ENCODE peak calls at places on chromosomes 2 and 18, in five cellular contexts. F is lower lobe of right lung, M is psoas muscle, B is hepatocyte, X is body of pancreas. Y is an unnamed sample.
A peak's percentile ranks its signal among the peaks of the same experiment; 100 is the strongest.

GRCh38 chr2:234427081-234428058 is 69.5 kb downstream of the ARL4C start:
- DNase-seq in F (no peak), M (no peak), B (peak; percentile 51), X (no peak), Y (no peak)

GRCh38 chr2:25297738-25298137 is 44.0 kb downstream of the DNMT3A start:
- DNase-seq in F (no peak), M (no peak), B (no peak), X (no peak), Y (no peak)

GRCh38 chr2:33209976-33210375 is 263.2 kb downstream of the LTBP1 start:
- DNase-seq in F (no peak), M (no peak), B (no peak), X (no peak), Y (no peak)

GRCh38 chr18:44594779-44595467 is 85.8 kb upstream of the SETBP1 start:
- DNase-seq in F (no peak), M (no peak), B (no peak), X (no peak), Y (no peak)

GRCh38 chr2:200613692-200614091 is 27.9 kb downstream of the AOX1 start:
- DNase-seq in F (no peak), M (no peak), B (no peak), X (no peak), Y (no peak)

GRCh38 chr2:106970471-106971261 is 84.7 kb upstream of the ST6GAL2 start:
- DNase-seq in F (no peak), M (no peak), B (no peak), X (no peak), Y (no peak)

GRCh38 chr2:56229397-56230060 is 45.7 kb downstream of the CCDC85A start:
- DNase-seq in F (no peak), M (no peak), B (no peak), X (no peak), Y (no peak)

GRCh38 chr2:204608261-204608660 is 63.0 kb downstream of the PARD3B start:
- DNase-seq in F (no peak), M (no peak), B (no peak), X (no peak), Y (peak; percentile 23)

GRCh38 chr2:15238028-15238427 is 323.1 kb downstream of the NBAS start:
- DNase-seq in F (no peak), M (no peak), B (no peak), X (no peak), Y (no peak)

GRCh38 chr2:231409773-231410172 is 14.3 kb downstream of the B3GNT7 start:
- DNase-seq in F (peak; percentile 11), M (no peak), B (no peak), X (no peak), Y (no peak)
- H3K27ac ChIP-seq in F (no peak overlapping the region), M (no peak overlapping the region), B (peak overlapping the region; percentile 37), X (peak overlapping the region; percentile 94), Y (no peak overlapping the region)

DNA sequence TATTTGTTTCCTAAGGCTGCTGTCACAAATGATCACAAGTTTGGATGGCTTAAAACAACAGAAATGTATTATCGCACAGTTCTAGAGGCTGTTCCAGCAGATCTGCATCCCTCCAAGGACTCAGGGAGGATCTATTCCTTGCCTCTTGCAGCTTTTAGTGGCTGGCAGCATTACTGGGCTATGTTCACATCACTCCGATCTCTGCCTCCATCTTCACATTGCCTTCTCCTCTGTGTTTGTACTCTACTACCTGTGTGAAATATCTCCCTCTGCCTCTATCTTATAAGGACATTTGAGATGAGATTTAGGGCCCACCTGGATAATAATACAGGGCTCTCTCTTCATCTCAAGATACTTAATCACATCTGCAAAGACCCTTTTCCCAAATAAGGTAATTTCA is 18.9 kb downstream of the NDC80 start:
- DNase-seq in F (no peak), M (no peak), B (no peak), X (no peak), Y (no peak)
- H3K27ac ChIP-seq in F (no peak overlapping the region), M (no peak overlapping the region), B (no peak overlapping the region), X (no peak overlapping the region), Y (no peak overlapping the region)

DNA sequence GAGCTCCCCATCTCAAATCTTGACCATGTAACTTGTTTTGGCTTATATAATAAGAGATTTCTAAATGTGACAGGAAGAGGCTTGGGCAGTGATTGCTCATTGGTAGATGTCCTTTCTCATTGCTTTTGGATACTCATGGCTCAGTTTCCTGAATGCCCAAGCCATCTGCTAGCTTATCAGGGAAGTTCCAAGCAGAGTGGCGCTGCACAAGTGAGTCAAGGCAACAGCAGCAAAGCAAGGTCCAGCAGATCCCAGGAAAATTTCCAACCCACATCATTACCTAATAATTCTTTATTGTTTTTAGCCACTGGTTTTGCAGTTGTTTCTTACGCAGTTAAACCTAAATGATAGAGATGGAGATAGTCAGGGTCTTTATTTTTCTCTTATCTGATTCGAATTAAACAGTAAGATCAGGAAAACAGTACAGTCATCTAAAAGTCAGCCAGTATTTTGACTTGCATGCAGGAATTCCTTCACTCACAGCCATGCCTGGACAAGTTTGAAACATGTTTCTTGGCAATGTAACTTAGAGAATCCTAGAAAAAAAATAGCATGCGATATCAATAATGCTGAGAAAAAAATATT is 349.7 kb upstream of the TMEFF2 start:
- DNase-seq in F (no peak), M (no peak), B (no peak), X (no peak), Y (no peak)
- H3K27ac ChIP-seq in F (no peak overlapping the region), M (no peak overlapping the region), B (no peak overlapping the region), X (no peak overlapping the region), Y (no peak overlapping the region)

DNA sequence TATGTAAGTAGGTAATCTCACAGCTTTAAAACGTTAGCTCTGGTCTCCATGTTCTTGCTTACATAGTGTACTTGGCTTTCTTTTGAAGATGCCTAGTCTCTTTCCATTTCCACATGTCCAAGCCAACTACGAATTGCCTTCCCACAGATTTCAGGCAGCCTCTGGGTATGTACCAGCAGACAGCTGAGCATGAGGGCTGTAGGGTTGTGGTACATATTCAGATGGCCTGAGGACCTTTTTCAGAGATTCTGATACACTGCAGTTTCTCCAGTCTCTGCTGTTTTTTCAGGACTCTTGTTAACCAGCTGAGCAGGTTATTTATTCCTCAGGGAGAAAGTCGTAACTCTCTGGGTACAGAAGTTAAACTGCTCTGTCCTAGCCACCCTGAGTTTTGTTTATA is 3.1 kb upstream of the KCNJ13 start:
- DNase-seq in F (no peak), M (no peak), B (peak; percentile 5), X (no peak), Y (no peak)
- H3K27ac ChIP-seq in F (no peak overlapping the region), M (no peak overlapping the region), B (peak overlapping the region; percentile 35), X (peak overlapping the region; percentile 19), Y (no peak overlapping the region)

DNA sequence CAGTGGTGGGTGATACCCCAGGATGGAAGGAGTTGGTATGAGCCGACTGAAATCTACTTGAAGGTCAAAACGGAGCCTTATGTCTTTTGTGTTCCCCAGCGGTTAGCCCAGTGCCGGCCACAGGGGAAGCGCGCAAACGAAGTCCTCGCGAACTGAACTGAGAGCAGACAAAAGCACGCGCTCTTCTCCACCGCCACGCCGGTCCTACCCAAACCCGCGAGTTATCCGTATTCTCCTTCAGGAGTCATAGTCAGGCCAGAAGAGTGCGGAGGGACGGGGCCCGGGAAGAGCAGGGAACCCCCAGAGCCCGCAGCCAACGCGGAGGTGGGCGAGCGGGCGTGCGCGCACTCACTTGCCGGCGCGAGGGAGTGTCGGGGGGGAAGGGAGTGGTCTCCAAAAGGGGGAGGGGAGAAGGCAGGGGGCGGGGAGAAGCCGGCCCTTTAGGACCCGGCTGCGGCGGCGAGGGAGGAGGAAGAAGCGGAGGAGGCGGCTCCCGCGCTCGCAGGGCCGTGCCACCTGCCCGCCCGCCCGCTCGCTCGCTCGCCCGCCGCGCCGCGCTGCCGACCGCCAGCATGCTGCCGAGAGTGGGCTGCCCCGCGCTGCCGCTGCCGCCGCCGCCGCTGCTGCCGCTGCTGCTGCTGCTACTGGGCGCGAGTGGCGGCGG is at the start of gene IGFBP2:
- DNase-seq in F (no peak), M (no peak), B (peak; percentile 79), X (peak; percentile 76), Y (no peak)
- H3K27ac ChIP-seq in F (no peak within 1 kb of the TSS), M (no peak within 1 kb of the TSS), B (peak within 1 kb of the TSS; percentile 89), X (peak within 1 kb of the TSS; percentile 53), Y (no peak within 1 kb of the TSS)

DNA sequence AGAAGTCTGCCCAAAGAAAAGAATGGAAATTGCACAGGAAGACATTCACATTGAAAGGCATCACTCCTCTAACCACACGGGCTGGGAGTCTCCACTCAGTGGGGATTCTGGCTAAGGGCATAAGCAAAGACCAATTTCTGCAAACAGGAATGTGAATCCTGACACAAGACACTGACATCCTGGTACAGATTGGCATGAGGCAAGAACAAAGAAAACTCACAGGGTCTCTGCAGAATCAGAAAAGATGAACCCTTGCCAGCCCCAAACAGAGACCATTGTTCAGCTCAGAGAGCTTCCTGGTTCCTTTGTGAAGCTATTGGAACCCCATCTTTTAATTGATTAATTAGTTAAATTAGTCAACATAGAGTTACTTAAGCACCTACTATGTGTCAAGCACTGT is 82.3 kb downstream of the UPP2 start:
- DNase-seq in F (no peak), M (no peak), B (no peak), X (no peak), Y (peak; percentile 3)
- H3K27ac ChIP-seq in F (no peak overlapping the region), M (no peak overlapping the region), B (no peak overlapping the region), X (no peak overlapping the region), Y (peak overlapping the region; percentile 87)

GRCh38 chr2:169715379-169716228 is 18.0 kb upstream of the KLHL23 start:
- DNase-seq in F (peak; percentile 51), M (no peak), B (peak; percentile 39), X (peak; percentile 83), Y (peak; percentile 29)
- H3K27ac ChIP-seq in F (peak overlapping the region; percentile 24), M (no peak overlapping the region), B (peak overlapping the region; percentile 8), X (peak overlapping the region; percentile 58), Y (no peak overlapping the region)

GRCh38 chr2:216110620-216111019 is 1.5 kb downstream of the XRCC5 start:
- DNase-seq in F (no peak), M (no peak), B (no peak), X (no peak), Y (no peak)
- H3K27ac ChIP-seq in F (peak overlapping the region; percentile 94), M (peak overlapping the region; percentile 93), B (peak overlapping the region; percentile 92), X (no peak overlapping the region), Y (no peak overlapping the region)

Y was measured in substantia nigra.